ENCODE peak calls at places on chromosomes 6 and 20, in six cellular contexts. V is SK-N-SH, W is H1, A is GM12878, N is HCT116, Y is HepG2. Z is an unnamed sample.

GRCh38 chr6:160215232-160215631 is 43.4 kb downstream of the SLC22A2 start:
- DNase-seq in W (no peak), Y (no peak), N (no peak), A (no peak), V (no peak), Z (no peak)

GRCh38 chr6:15327271-15327670 is 81.4 kb downstream of the JARID2 start:
- DNase-seq in A (no peak), W (no peak), Y (no peak), V (peak; percentile 40), N (peak; percentile 10), Z (peak; percentile 57)

GRCh38 chr6:123030292-123030691 is 34.3 kb downstream of the CLVS2 start:
- DNase-seq in V (no peak), W (no peak), N (no peak), Y (no peak), A (no peak), Z (no peak)

GRCh38 chr20:330233-331149 is 5.1 kb downstream of the SOX12 start:
- DNase-seq in Y (peak; percentile 71), W (no peak), V (peak; percentile 72), N (no peak), A (no peak), Z (peak; percentile 65)

GRCh38 chr6:120526576-120526975 is 807.7 kb downstream of the TBC1D32 start:
- DNase-seq in Y (no peak), W (no peak), A (no peak), N (no peak), V (no peak), Z (no peak)

GRCh38 chr6:9405825-9406224 is 970.5 kb upstream of the SLC35B3 start:
- DNase-seq in W (no peak), Y (no peak), A (no peak), V (no peak), N (no peak), Z (no peak)

GRCh38 chr6:11824986-11825385 is 46.4 kb upstream of the ADTRP start:
- DNase-seq in Y (no peak), A (peak; percentile 91), N (no peak), W (no peak), V (no peak), Z (no peak)

GRCh38 chr6:93210908-93211307 is 208.5 kb downstream of the EPHA7 start:
- DNase-seq in W (no peak), V (no peak), N (no peak), A (no peak), Y (no peak), Z (no peak)

GRCh38 chr6:114580882-114581281 is 238.1 kb upstream of the HS3ST5 start:
- DNase-seq in W (no peak), N (no peak), A (no peak), Y (no peak), V (no peak), Z (no peak)

GRCh38 chr6:43035495-43036194 is 14.2 kb downstream of the RRP36 start:
- DNase-seq in V (no peak), N (no peak), Y (no peak), A (no peak), W (no peak), Z (no peak)

GRCh38 chr6:32815996-32816395 is 806 bp downstream of the HLA-DOB start:
- DNase-seq in V (no peak), A (peak; percentile 61), Y (no peak), N (no peak), W (no peak), Z (no peak)

GRCh38 chr6:64955435-64955848 is 751.6 kb downstream of the EYS start:
- DNase-seq in N (no peak), W (no peak), A (no peak), V (no peak), Y (no peak), Z (no peak)

GRCh38 chr6:62681108-62681507 is 395.1 kb upstream of the KHDRBS2 start:
- DNase-seq in V (no peak), Y (no peak), N (no peak), A (no peak), W (no peak), Z (no peak)

GRCh38 chr6:113397229-113397628 is 459.9 kb upstream of the MARCKS start:
- DNase-seq in Y (no peak), N (no peak), W (no peak), A (no peak), V (no peak), Z (no peak)

GRCh38 chr6:55822815-55823214 is 52.6 kb downstream of the BMP5 start:
- DNase-seq in N (no peak), A (no peak), Y (no peak), V (no peak), W (no peak), Z (no peak)

GRCh38 chr20:59620860-59621485 is 16.6 kb downstream of the PHACTR3 start:
- DNase-seq in W (no peak), N (no peak), V (no peak), A (no peak), Y (no peak), Z (no peak)

GRCh38 chr6:34723203-34723602 is 26.6 kb upstream of the ILRUN start:
- DNase-seq in N (no peak), Y (peak; percentile 55), A (no peak), V (no peak), W (no peak), Z (no peak)

GRCh38 chr6:169813969-169814368 is 62.5 kb downstream of the ERMARD start:
- DNase-seq in N (no peak), V (no peak), Y (no peak), W (no peak), A (no peak), Z (no peak)

GRCh38 chr20:50385733-50386640 is 124.2 kb upstream of the PTPN1 start:
- DNase-seq in N (no peak), V (no peak), A (no peak), W (no peak), Y (no peak), Z (no peak)

GRCh38 chr20:62970307-62971210 is 18.1 kb downstream of the SLC17A9 start:
- DNase-seq in N (no peak), Y (no peak), V (no peak), W (no peak), A (no peak), Z (no peak)

GRCh38 chr20:20664795-20665194 is 47.6 kb downstream of the RALGAPA2 start:
- DNase-seq in A (no peak), Y (peak; percentile 71), N (peak; percentile 18), V (peak; percentile 33), W (no peak), Z (peak; percentile 21)
- TF ChIP-seq YY1 in A (no peak), Y (no peak), N (no peak), V (no peak), W (no peak), Z (no peak)

GRCh38 chr6:138372711-138373463 is 4.8 kb upstream of the SMIM28 start:
- DNase-seq in W (no peak), V (no peak), Y (no peak), N (no peak), A (no peak), Z (peak; percentile 17)
- TF ChIP-seq CTCF in W (no peak), V (no peak), Y (no peak), N (peak; percentile 4), A (no peak), Z (no peak)

DNA sequence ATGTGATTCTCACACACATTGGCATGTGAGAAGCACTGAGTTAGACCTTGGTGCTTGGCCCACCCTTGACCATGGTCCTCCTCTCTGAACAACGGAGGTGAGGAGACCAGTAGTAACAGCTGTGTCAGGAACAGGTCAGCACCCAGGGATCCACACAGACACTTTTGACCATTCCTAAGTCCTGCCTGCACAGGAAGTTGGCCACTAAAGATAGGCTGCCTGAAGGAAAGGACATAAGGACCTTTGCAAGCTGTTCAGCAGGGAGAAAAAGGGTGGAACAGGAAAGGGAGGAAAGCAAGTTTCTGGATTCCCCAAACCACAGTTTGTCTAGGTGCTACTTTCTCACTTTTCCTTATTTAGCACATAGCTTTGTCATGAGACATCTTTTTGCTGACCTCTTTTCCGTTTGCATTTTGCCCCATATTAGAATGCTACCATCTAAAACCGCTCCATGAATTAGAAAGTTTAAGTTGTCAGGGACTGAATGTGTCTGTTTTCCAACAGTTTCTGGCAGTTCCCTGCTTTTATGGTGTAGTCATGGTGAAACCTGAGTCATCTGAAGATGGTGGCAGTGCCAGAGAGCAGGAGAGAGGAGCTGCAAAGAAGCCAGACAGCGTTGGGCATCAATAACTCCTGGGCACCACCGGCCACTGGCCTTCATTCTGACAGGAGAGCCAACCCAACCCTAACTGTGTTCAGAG is 1.1 kb upstream of the CD109 start:
- DNase-seq in V (no peak), W (no peak), N (no peak), A (no peak), Y (no peak), Z (no peak)
- TF ChIP-seq YY1 in V (peak; percentile 80), W (no peak), N (peak; percentile 73), A (no peak), Y (no peak), Z (no peak)

GRCh38 chr20:46400253-46400652 is 6.2 kb downstream of the ELMO2 start:
- DNase-seq in A (no peak), Y (no peak), V (no peak), W (no peak), N (no peak), Z (no peak)
- TF ChIP-seq CTCF in A (no peak), Y (no peak), V (no peak), W (no peak), N (no peak), Z (no peak)

GRCh38 chr6:36970892-36971842 is 14.8 kb downstream of the MTCH1 start:
- DNase-seq in V (no peak), A (no peak), Y (no peak), N (no peak), W (no peak), Z (no peak)
- TF ChIP-seq YY1 in V (no peak), A (no peak), Y (no peak), N (no peak), W (no peak), Z (no peak)

GRCh38 chr6:29834564-29835436 is 7.2 kb downstream of the HLA-G start:
- DNase-seq in A (no peak), N (no peak), W (no peak), Y (no peak), V (peak; percentile 41), Z (peak; percentile 44)
- TF ChIP-seq CTCF in A (peak; percentile 70), N (peak; percentile 96), W (peak; percentile 77), Y (peak; percentile 89), V (peak; percentile 75), Z (peak; percentile 73)

Z was measured in K562.